ENCODE peak calls at places on chromosomes 6 and 20, in four cellular contexts. L is IMR-90, V is mesenchymal stem cell, Q is H9. G is an unnamed sample. For H3K4me1, the result is how much of the 10 kb centered on the place peaks cover.

GRCh38 chr6:170453586-170454511 is 99.3 kb downstream of the PSMB1 start:
- DNase-seq in L (no peak), V (no peak), Q (no peak), G (no peak)

GRCh38 chr6:40894962-40895799 is 143.8 kb downstream of the UNC5CL start:
- DNase-seq in L (peak), V (peak), Q (peak), G (peak)

GRCh38 chr6:33959661-33960344 is 156.0 kb upstream of the MLN start:
- DNase-seq in L (no peak), V (no peak), Q (no peak), G (no peak)

GRCh38 chr6:118468682-118469465 is 79.2 kb upstream of the PLN start:
- DNase-seq in L (peak), V (peak), Q (no peak), G (no peak)

GRCh38 chr6:75070244-75070643 is 135.6 kb downstream of the COL12A1 start:
- DNase-seq in L (no peak), V (no peak), Q (no peak), G (no peak)

GRCh38 chr6:33905081-33905609 is 101.3 kb upstream of the MLN start:
- DNase-seq in L (no peak), V (no peak), Q (no peak), G (no peak)

GRCh38 chr20:41424546-41424945 is 57.9 kb upstream of the EMILIN3 start:
- DNase-seq in L (peak), V (no peak), Q (no peak), G (no peak)

GRCh38 chr20:1737134-1737533 is 79.6 kb upstream of the SIRPG start:
- DNase-seq in L (no peak), V (no peak), Q (no peak), G (no peak)

GRCh38 chr20:62876826-62877728 is 15.5 kb upstream of the TCFL5 start:
- DNase-seq in L (no peak), V (no peak), Q (peak), G (no peak)

GRCh38 chr6:79373880-79374279 is 139.4 kb upstream of the HMGN3 start:
- DNase-seq in L (no peak), V (no peak), Q (no peak), G (no peak)

GRCh38 chr20:23361651-23362391 is at the start of gene GZF1:
- DNase-seq in L (peak), V (peak), Q (peak), G (peak)

GRCh38 chr6:92559002-92559401 is 860.4 kb downstream of the EPHA7 start:
- DNase-seq in L (no peak), V (peak), Q (no peak), G (no peak)

GRCh38 chr20:13221673-13222318 is 722 bp downstream of the ISM1 start:
- DNase-seq in L (peak), V (peak), Q (peak), G (peak)

GRCh38 chr20:63651942-63652191 is 1.4 kb downstream of the STMN3 start:
- DNase-seq in L (no peak), V (no peak), Q (no peak), G (no peak)

GRCh38 chr6:142500265-142500786 is 198.5 kb downstream of the ADGRG6 start:
- DNase-seq in L (no peak), V (no peak), Q (no peak), G (no peak)

GRCh38 chr20:49186535-49187329 is 1.4 kb downstream of the STAU1 start:
- DNase-seq in L (peak), V (peak), Q (no peak), G (peak)

GRCh38 chr6:169798764-169799473 is 47.5 kb downstream of the ERMARD start:
- DNase-seq in L (no peak), V (no peak), Q (no peak), G (no peak)

GRCh38 chr20:61130156-61130555 is 121.9 kb upstream of the CDH4 start:
- DNase-seq in L (no peak), V (no peak), Q (no peak), G (no peak)

GRCh38 chr20:664151-664550 is 11.2 kb upstream of the SRXN1 start:
- DNase-seq in L (no peak), V (no peak), Q (no peak), G (no peak)
- H3K18ac ChIP-seq in L (no peak), V (no peak), Q (no peak), G (no peak)

GRCh38 chr6:12890171-12890790 is 173.7 kb downstream of the PHACTR1 start:
- DNase-seq in L (no peak), V (no peak), Q (peak), G (peak)
- H3K4me1 ChIP-seq in L (under half), V (under half), Q (under half), G (under half)

DNA sequence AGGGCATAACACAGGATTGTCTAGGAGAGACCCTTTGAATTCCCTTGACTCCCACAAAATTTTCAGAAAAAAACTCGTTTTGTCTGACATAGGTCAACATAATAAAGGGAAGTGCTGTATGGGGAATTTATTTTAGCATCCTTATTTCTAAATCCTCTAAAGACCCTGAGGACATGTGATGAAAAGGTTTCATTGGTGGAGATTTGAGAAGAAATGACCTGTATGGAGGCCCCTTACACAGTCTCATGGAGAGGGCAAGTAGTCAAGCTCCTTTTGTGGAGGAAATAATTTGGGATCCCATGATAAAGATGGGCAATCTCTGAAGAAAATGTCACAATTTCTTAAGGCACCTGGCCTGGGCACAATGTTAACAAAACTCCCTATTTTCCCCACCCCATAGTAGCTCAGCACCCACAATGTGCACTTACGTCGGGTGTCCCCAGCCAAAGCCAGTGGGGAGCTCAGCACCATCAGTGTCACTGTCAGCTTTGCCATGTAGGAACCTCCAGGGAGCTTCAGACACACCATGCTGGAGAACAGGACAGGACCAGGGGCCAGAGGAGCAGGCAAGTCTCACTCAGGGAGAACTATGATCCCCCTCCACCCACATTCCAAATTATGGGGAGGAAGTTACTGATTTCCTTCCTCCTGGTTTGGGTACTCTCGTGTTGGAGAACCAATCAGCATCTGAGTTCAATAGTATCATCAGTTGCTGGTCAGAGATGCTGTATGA is at the start of gene HLA-DRB5:
- DNase-seq in L (no peak), V (no peak), Q (no peak), G (peak)
- H3K18ac ChIP-seq in L (no peak), V (no peak), Q (no peak), G (no peak)

GRCh38 chr6:20415304-20416062 is 13.8 kb downstream of the E2F3 start:
- DNase-seq in L (no peak), V (no peak), Q (no peak), G (peak)

GRCh38 chr6:20416567-20417345 is 15.1 kb downstream of the E2F3 start:
- DNase-seq in L (no peak), V (peak), Q (no peak), G (no peak)

GRCh38 chr6:20417819-20418218 is 16.1 kb downstream of the E2F3 start:
- DNase-seq in L (no peak), V (no peak), Q (no peak), G (peak)

GRCh38 chr6:20414711-20415110 is 13.0 kb downstream of the E2F3 start:
- DNase-seq in L (no peak), V (no peak), Q (no peak), G (no peak)

GRCh38 chr6:20416063-20416454 is 14.4 kb downstream of the E2F3 start:
- DNase-seq in L (no peak), V (no peak), Q (no peak), G (no peak)
- H3K4me1 ChIP-seq in L (under half), V (under half), Q (under half), G (under half)

DNA sequence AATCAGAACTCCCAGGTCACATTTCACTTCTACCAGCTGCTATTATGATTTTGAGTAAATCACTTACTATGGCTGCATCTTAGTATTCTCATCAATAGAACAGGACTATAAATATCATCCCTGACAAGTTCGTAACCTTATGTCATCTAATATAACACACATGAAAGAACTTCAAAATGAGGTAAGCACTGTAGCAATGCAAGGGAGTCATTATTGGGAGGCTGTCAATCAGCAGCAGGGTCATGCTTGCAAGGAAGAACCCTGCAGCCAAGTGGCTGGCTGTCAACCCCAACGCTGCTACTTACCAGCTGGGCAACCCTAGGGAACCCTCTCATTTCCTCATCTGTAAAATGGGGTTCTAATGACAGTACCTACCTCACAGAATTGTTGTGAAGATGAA is 123.3 kb upstream of the B3GAT2 start:
- DNase-seq in L (no peak), V (no peak), Q (no peak), G (no peak)
- H3K18ac ChIP-seq in L (peak), V (no peak), Q (no peak), G (no peak)

G was measured in mesendoderm.